ENCODE peak calls at places on chromosomes 6 and 20, in nine cellular contexts. L is CD4-positive, CD25-positive, alpha-beta regulatory T cell; E is endodermal cell; G is NCI-H1105; V is tibial artery; P is NCI-H1436 treated with DMSO at 0.1 percent for 48 hours; Z is coronary artery; Q is activated T-cell treated with anti-CD3 and anti-CD28 coated beads, Interleukin-2, amount 50 U/mL, for 24 hours; O is anterior cingulate cortex. J is an unnamed sample.

GRCh38 chr6:32692019-32692418 is 25.6 kb upstream of the HLA-DQB1 start:
- DNase-seq in L (peak), E (peak), G (no peak), V (peak), P (no peak), Z (no peak), Q (peak), O (no peak), J (no peak)

GRCh38 chr6:36548401-36548743 is 1.1 kb upstream of the STK38 start:
- DNase-seq in L (no peak), E (no peak), G (no peak), V (no peak), P (no peak), Z (no peak), Q (no peak), O (no peak), J (no peak)

GRCh38 chr6:53811746-53812145 is 16.9 kb downstream of the LRRC1 start:
- DNase-seq in L (no peak), E (peak), G (no peak), V (no peak), P (no peak), Z (no peak), Q (no peak), O (no peak), J (no peak)

GRCh38 chr6:143336446-143337152 is 113.9 kb downstream of the ADAT2 start:
- DNase-seq in L (no peak), E (no peak), G (no peak), V (no peak), P (no peak), Z (no peak), Q (no peak), O (no peak), J (no peak)

GRCh38 chr6:161319231-161319630 is 45.4 kb upstream of the AGPAT4 start:
- DNase-seq in L (no peak), E (no peak), G (no peak), V (no peak), P (no peak), Z (no peak), Q (no peak), O (peak), J (no peak)

GRCh38 chr6:125107896-125108295 is 45.7 kb upstream of the TPD52L1 start:
- DNase-seq in L (no peak), E (no peak), G (no peak), V (no peak), P (no peak), Z (no peak), Q (no peak), O (no peak), J (no peak)

GRCh38 chr6:122033564-122034181 is 365.8 kb upstream of the HSF2 start:
- DNase-seq in L (no peak), E (peak), G (peak), V (no peak), P (no peak), Z (no peak), Q (no peak), O (no peak), J (peak)

GRCh38 chr6:84061613-84062398 is 28.2 kb downstream of the MRAP2 start:
- DNase-seq in L (no peak), E (no peak), G (no peak), V (no peak), P (peak), Z (no peak), Q (no peak), O (no peak), J (no peak)

GRCh38 chr20:35005463-35005961 is 49.8 kb downstream of the MYH7B start:
- DNase-seq in L (no peak), E (peak), G (no peak), V (peak), P (no peak), Z (peak), Q (peak), O (no peak), J (no peak)

GRCh38 chr6:149452062-149452939 is 32.5 kb downstream of the ZC3H12D start:
- DNase-seq in L (no peak), E (no peak), G (no peak), V (no peak), P (no peak), Z (no peak), Q (no peak), O (no peak), J (no peak)

GRCh38 chr6:79833264-79833663 is 114.1 kb downstream of the ELOVL4 start:
- DNase-seq in L (no peak), E (no peak), G (peak), V (no peak), P (no peak), Z (no peak), Q (no peak), O (no peak), J (no peak)

GRCh38 chr6:55963301-55963700 is 87.9 kb upstream of the BMP5 start:
- DNase-seq in L (no peak), E (peak), G (no peak), V (no peak), P (no peak), Z (no peak), Q (no peak), O (no peak), J (no peak)

GRCh38 chr20:46640044-46640443 is 11.2 kb downstream of the SLC13A3 start:
- DNase-seq in L (no peak), E (no peak), G (no peak), V (no peak), P (no peak), Z (no peak), Q (no peak), O (no peak), J (no peak)

GRCh38 chr6:49551866-49552129 is 1.3 kb downstream of the C6orf141 start:
- DNase-seq in L (no peak), E (no peak), G (no peak), V (no peak), P (no peak), Z (no peak), Q (no peak), O (no peak), J (no peak)

J was measured in NCI-H1694.